ENCODE peak calls at places on chromosomes 2 and 18, in six cellular contexts. Y is GM23338, K is K562, L is GM12892, J is HCT116, C is upper lobe of left lung. M is an unnamed sample.
A peak's percentile ranks its signal among the peaks of the same experiment; 100 is the strongest.

GRCh38 chr18:73626859-73627258 is 520.8 kb downstream of the FBXO15 start:
- DNase-seq in Y (no peak), K (no peak), L (no peak), J (no peak), C (no peak), M (no peak)

GRCh38 chr18:67735506-67735905 is 219.0 kb upstream of the DSEL start:
- DNase-seq in Y (peak; percentile 2), K (no peak), L (no peak), J (no peak), C (no peak), M (no peak)

GRCh38 chr2:24115057-24115456 is 8.1 kb downstream of the PFN4 start:
- DNase-seq in Y (peak; percentile 45), K (no peak), L (no peak), J (no peak), C (no peak), M (no peak)

GRCh38 chr2:37648316-37649011 is 23.0 kb downstream of the CDC42EP3 start:
- DNase-seq in Y (no peak), K (no peak), L (no peak), J (no peak), C (peak; percentile 86), M (no peak)

GRCh38 chr2:216221806-216222205 is 112.7 kb downstream of the XRCC5 start:
- DNase-seq in Y (no peak), K (peak; percentile 49), L (no peak), J (no peak), C (no peak), M (no peak)

GRCh38 chr2:79860233-79861058 is 347.6 kb downstream of the CTNNA2 start:
- DNase-seq in Y (peak; percentile 79), K (peak; percentile 13), L (no peak), J (no peak), C (no peak), M (no peak)

GRCh38 chr2:102698369-102699111 is 63.3 kb upstream of the TMEM182 start:
- DNase-seq in Y (no peak), K (peak; percentile 57), L (no peak), J (no peak), C (no peak), M (no peak)

GRCh38 chr2:240795468-240795867 is 24.6 kb downstream of the KIF1A start:
- DNase-seq in Y (no peak), K (no peak), L (no peak), J (no peak), C (no peak), M (no peak)

GRCh38 chr2:99977947-99978346 is 164.4 kb downstream of the AFF3 start:
- DNase-seq in Y (no peak), K (no peak), L (no peak), J (no peak), C (no peak), M (no peak)

GRCh38 chr2:127640082-127641072 is 5.6 kb upstream of the GPR17 start:
- DNase-seq in Y (peak; percentile 65), K (no peak), L (peak; percentile 76), J (no peak), C (no peak), M (peak; percentile 83)

GRCh38 chr18:25853716-25854465 is 236.5 kb downstream of the SS18 start:
- DNase-seq in Y (no peak), K (no peak), L (no peak), J (no peak), C (no peak), M (no peak)

GRCh38 chr2:132608222-132608795 is 61.7 kb downstream of the LYPD1 start:
- DNase-seq in Y (no peak), K (no peak), L (no peak), J (no peak), C (no peak), M (no peak)

GRCh38 chr2:190759749-190760213 is 110.9 kb downstream of the NAB1 start:
- DNase-seq in Y (no peak), K (peak; percentile 21), L (no peak), J (peak; percentile 36), C (no peak), M (no peak)

GRCh38 chr18:78912862-78913261 is 66.8 kb upstream of the SALL3 start:
- DNase-seq in Y (no peak), K (no peak), L (no peak), J (no peak), C (no peak), M (no peak)

GRCh38 chr2:149819356-149819957 is 231.9 kb upstream of the MMADHC start:
- DNase-seq in Y (peak; percentile 35), K (no peak), L (no peak), J (no peak), C (no peak), M (no peak)

GRCh38 chr2:120722211-120722602 is 13.5 kb upstream of the GLI2 start:
- DNase-seq in Y (no peak), K (no peak), L (no peak), J (no peak), C (peak; percentile 3), M (no peak)

GRCh38 chr2:32446362-32446761 is 89.5 kb downstream of the BIRC6 start:
- DNase-seq in Y (no peak), K (no peak), L (no peak), J (no peak), C (no peak), M (no peak)

GRCh38 chr18:58267493-58267892 is 223.5 kb downstream of the NEDD4L start:
- DNase-seq in Y (no peak), K (no peak), L (no peak), J (no peak), C (no peak), M (no peak)

GRCh38 chr18:10015941-10016819 is 102.4 kb downstream of the VAPA start:
- DNase-seq in Y (peak; percentile 21), K (no peak), L (no peak), J (no peak), C (no peak), M (no peak)

DNA sequence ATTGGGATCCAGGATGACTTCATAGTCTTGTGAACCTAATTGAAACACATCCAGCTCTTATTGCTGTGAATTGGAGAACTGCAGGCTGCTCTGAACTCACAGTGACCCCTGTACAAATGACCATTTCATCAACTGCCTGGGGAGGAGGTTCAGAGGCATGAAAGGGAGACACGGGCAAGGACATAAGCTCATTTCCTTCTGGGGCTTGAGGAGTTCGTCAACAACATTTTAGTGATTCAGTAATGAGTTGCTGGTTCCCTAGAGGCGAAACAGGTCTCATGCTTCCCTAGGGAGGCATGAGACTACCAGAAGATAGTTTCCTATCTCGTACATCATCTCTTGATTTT is 422.6 kb downstream of the LPIN1 start:
- DNase-seq in Y (no peak), K (peak; percentile 44), L (no peak), J (no peak), C (peak; percentile 41), M (no peak)
- TF ChIP-seq POLR2AphosphoS5 in Y (no peak), K (no peak), L (no peak), J (no peak), C (no peak), M (no peak)

GRCh38 chr2:30230479-30230854 is 867 bp upstream of the LBH start:
- DNase-seq in Y (peak; percentile 47), K (peak; percentile 47), L (no peak), J (no peak), C (no peak), M (no peak)

GRCh38 chr2:30231726-30232026 is 342 bp downstream of the LBH start:
- DNase-seq in Y (no peak), K (no peak), L (no peak), J (no peak), C (no peak), M (no peak)

GRCh38 chr2:30232027-30232800 is 880 bp downstream of the LBH start:
- DNase-seq in Y (peak; percentile 93), K (peak; percentile 47), L (peak; percentile 56), J (no peak), C (peak; percentile 51), M (peak; percentile 70)

GRCh38 chr2:30229596-30229995 is 1.7 kb upstream of the LBH start:
- DNase-seq in Y (no peak), K (no peak), L (no peak), J (no peak), C (no peak), M (no peak)

DNA sequence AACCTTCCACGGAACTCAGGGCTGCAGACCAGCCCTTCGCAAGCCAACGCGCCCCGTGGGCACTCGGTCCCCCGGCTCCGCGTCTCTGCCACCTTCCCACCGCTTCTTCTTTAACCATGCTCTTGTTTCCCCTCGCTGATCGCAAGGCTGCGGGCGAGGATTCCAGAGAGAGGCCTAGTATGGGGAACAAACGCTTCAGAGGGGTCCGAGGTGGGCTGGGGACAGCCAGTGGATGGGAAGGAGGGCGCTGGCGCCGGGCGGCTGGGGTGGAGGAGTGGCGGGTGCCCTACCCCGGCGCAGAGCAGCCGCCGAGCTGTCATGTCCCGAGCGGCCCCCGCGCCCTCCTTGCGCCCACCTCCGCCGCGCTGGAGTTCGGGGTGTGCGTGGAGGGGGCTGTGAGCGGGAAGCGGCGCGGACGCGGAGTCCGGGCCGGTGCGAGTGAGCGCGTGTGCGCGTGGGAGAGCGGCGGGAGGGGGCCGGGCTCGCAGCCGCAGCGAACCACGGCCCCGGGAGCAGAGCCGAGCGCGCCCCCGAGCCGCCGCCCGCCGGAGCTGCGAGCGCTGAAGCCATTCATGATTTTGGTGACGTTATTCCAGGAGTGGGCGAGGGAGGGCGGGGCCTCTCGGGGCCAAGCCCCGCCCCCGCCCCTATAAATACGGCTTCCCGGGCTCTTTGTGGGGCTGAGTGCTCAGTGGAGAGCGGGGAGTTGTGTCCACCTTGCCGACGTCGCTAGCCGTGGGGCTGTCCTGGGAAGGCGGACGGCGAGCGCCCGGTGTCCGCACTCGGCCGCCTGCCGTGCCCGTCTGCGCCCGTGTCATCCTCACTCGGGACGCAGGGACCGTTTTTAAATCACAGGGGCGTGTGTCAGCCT is at the start of gene LBH:
- DNase-seq in Y (peak; percentile 74), K (peak; percentile 90), L (peak; percentile 68), J (no peak), C (peak; percentile 81), M (peak; percentile 72)
- TF ChIP-seq POLR2AphosphoS5 in Y (peak; percentile 89), K (peak; percentile 96), L (peak; percentile 98), J (no peak), C (peak; percentile 90), M (peak; percentile 99)

DNA sequence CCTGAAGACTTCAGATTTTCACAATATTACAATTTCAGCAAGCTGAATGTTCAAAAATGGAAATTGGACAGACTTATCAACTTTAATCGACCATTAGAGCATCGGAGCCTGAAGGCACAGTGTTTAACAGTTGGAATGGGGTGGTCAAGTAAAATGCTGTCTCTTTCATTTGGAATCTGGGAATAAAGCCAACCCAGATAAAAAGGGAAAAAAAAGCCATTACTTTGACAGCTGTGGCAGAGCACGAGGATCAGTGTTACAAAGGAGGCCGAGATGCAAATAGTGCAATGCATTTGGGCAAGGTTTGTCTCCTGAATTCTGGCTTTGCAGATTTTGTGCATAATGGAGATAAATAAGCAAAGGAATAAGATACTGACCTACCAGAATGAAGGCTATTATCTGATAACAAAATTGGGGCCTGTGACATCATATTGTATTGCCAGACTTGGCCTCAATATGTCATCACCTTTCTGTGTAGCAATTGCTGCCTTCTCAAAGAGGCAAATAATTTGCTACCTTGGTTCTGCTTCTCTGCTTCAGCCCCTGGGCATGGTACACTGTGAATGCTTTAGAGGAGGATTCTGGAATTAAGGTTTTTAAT is 277.5 kb upstream of the KLHL29 start:
- DNase-seq in Y (no peak), K (no peak), L (no peak), J (no peak), C (no peak), M (no peak)
- TF ChIP-seq POLR2AphosphoS5 in Y (no peak), K (no peak), L (no peak), J (no peak), C (no peak), M (no peak)

DNA sequence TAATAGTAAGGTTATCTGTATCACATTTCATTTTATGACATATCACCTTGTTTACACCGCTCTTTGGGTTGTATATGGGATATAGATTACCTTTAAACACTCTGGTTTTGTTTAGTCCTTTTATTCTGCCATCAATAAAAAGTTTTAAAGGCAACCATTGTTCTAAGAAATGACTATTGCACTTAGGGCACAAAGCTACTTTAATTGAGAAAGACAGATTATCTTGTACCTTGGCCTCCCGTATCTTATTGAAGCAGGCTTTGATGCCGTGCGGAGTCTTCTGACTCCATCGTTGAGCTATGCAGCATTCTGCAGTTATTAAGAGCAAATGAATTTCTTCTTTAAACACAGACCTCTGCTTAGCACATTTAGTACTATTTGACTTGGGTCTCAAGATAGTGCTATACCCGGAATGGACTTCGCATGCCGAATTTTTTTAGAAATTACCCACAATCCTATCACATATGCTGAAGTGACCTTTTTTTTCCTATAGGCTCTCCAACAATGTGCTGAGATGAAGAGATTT is 16.7 kb downstream of the PKDCC start:
- DNase-seq in Y (no peak), K (no peak), L (no peak), J (no peak), C (no peak), M (no peak)
- TF ChIP-seq POLR2AphosphoS5 in Y (no peak), K (no peak), L (no peak), J (no peak), C (peak; percentile 41), M (no peak)

M was measured in GM12891.